ENCODE peak calls at places on chromosomes 16 and 17, in five cellular contexts. W is stromal cell of bone marrow; P is AG04450; M is body of pancreas; E is stimulated activated CD4-positive, alpha-beta T cell treated with anti-CD3 and anti-CD28 coated beads, Interleukin-2, amount 100 ng/mL, for 4 hours. C is an unnamed sample.

GRCh38 chr17:41324180-41325075 is 8.9 kb upstream of the KRTAP17-1 start:
- DNase-seq in E (no peak), M (no peak), P (no peak), W (no peak), C (no peak)

GRCh38 chr16:57258910-57259475 is 13.9 kb downstream of the ARL2BP start:
- DNase-seq in E (no peak), M (no peak), P (no peak), W (no peak), C (no peak)

GRCh38 chr16:88770459-88771293 is 14.3 kb downstream of the PIEZO1 start:
- DNase-seq in M (peak), W (no peak), E (no peak), P (peak), C (no peak)

GRCh38 chr17:76872221-76872873 is 4.1 kb downstream of the MGAT5B start:
- DNase-seq in M (no peak), P (peak), W (peak), E (no peak), C (peak)

GRCh38 chr17:20995164-20995872 is 47.5 kb downstream of the USP22 start:
- DNase-seq in P (no peak), W (no peak), E (no peak), M (no peak), C (no peak)

GRCh38 chr17:45118691-45119090 is 13.6 kb downstream of the PLCD3 start:
- DNase-seq in E (no peak), P (no peak), W (no peak), M (no peak), C (no peak)

GRCh38 chr16:80718480-80719220 is 85.7 kb downstream of the CDYL2 start:
- DNase-seq in W (no peak), P (no peak), M (peak), E (no peak), C (peak)

GRCh38 chr16:78893340-78893739 is 707.2 kb downstream of the MAF start:
- DNase-seq in W (no peak), E (no peak), M (no peak), P (no peak), C (no peak)

GRCh38 chr16:56980203-56980535 is 9.2 kb upstream of the NLRC5 start:
- DNase-seq in P (no peak), M (no peak), E (no peak), W (no peak), C (no peak)

GRCh38 chr16:89667633-89668032 is 10.0 kb downstream of the SPATA33 start:
- DNase-seq in P (no peak), W (no peak), E (no peak), M (no peak), C (no peak)

GRCh38 chr17:9969301-9969935 is 64.3 kb upstream of the RCVRN start:
- DNase-seq in E (no peak), P (no peak), W (no peak), M (no peak), C (no peak)

GRCh38 chr16:89386337-89386736 is 104.0 kb downstream of the ANKRD11 start:
- DNase-seq in W (no peak), M (no peak), P (no peak), E (no peak), C (no peak)

GRCh38 chr17:55845385-55845784 is 94.5 kb downstream of the PCTP start:
- DNase-seq in M (peak), E (no peak), P (no peak), W (peak), C (no peak)

GRCh38 chr16:3304370-3304769 is 860 bp downstream of the TIGD7 start:
- DNase-seq in P (no peak), M (no peak), W (no peak), E (no peak), C (no peak)

GRCh38 chr17:82780981-82781893 is 29.4 kb downstream of the TBCD start:
- DNase-seq in P (no peak), M (no peak), E (no peak), W (no peak), C (no peak)

GRCh38 chr16:87426423-87427215 is 34.5 kb downstream of the MAP1LC3B start:
- DNase-seq in M (no peak), P (no peak), E (no peak), W (no peak), C (no peak)

GRCh38 chr17:1413281-1413791 is 13.3 kb upstream of the YWHAE start:
- DNase-seq in P (no peak), W (peak), E (no peak), M (peak), C (peak)

GRCh38 chr17:67818110-67819002 is 6.9 kb upstream of the BPTF start:
- DNase-seq in W (no peak), M (no peak), E (no peak), P (no peak), C (no peak)

GRCh38 chr17:74962622-74963394 is 9.8 kb downstream of the HID1 start:
- DNase-seq in P (no peak), M (no peak), E (no peak), W (no peak), C (no peak)